ENCODE peak calls at places on chromosomes 6 and 20, in five cellular contexts. W, C, H, G and M are unnamed samples.

GRCh38 chr20:10648651-10649050 is 25.1 kb downstream of the JAG1 start:
- DNase-seq in C (peak; percentile 46), W (peak; percentile 96), H (peak; percentile 66), G (peak; percentile 91), M (no peak)

GRCh38 chr6:53282741-53283140 is 66.0 kb downstream of the ELOVL5 start:
- DNase-seq in C (no peak), G (no peak), H (no peak), W (peak; percentile 33), M (no peak)

GRCh38 chr20:37071481-37071911 is 24.3 kb downstream of the RBL1 start:
- DNase-seq in C (peak; percentile 6), H (peak; percentile 53), G (peak; percentile 67), W (peak; percentile 56), M (no peak)

GRCh38 chr20:9412309-9412708 is 102.1 kb upstream of the LAMP5 start:
- DNase-seq in W (no peak), C (no peak), G (no peak), H (no peak), M (no peak)

GRCh38 chr6:34243901-34244884 is 4.6 kb downstream of the SMIM29 start:
- DNase-seq in H (peak; percentile 99), C (peak; percentile 86), G (peak; percentile 95), W (peak; percentile 96), M (peak; percentile 63)

GRCh38 chr6:31042801-31043200 is 32.5 kb downstream of the MUC22 start:
- DNase-seq in C (peak; percentile 91), G (peak; percentile 50), W (peak; percentile 86), H (peak; percentile 63), M (peak; percentile 76)

GRCh38 chr6:13892007-13892640 is 32.6 kb upstream of the RNF182 start:
- DNase-seq in C (no peak), W (no peak), G (no peak), H (no peak), M (no peak)

GRCh38 chr6:81769834-81770233 is 17.4 kb upstream of the TENT5A start:
- DNase-seq in H (peak; percentile 72), G (peak; percentile 54), W (peak; percentile 50), C (no peak), M (no peak)

GRCh38 chr20:20713244-20713765 is 861 bp upstream of the RALGAPA2 start:
- DNase-seq in H (peak; percentile 7), G (no peak), C (no peak), W (no peak), M (no peak)

GRCh38 chr6:154558984-154559383 is 48.5 kb upstream of the CNKSR3 start:
- DNase-seq in W (no peak), H (no peak), C (no peak), G (no peak), M (no peak)

GRCh38 chr6:45421700-45422540 is 44.2 kb upstream of the SUPT3H start:
- DNase-seq in C (peak; percentile 55), W (peak; percentile 82), H (peak; percentile 82), G (peak; percentile 67), M (peak; percentile 52)

GRCh38 chr6:130105996-130106704 is 87.8 kb downstream of the L3MBTL3 start:
- DNase-seq in H (no peak), G (no peak), C (no peak), W (no peak), M (no peak)

GRCh38 chr20:59152559-59153354 is 10.9 kb upstream of the ZNF831 start:
- DNase-seq in C (no peak), W (no peak), G (no peak), H (no peak), M (no peak)

GRCh38 chr6:25713802-25714201 is 40.7 kb upstream of the SLC17A4 start:
- DNase-seq in C (no peak), W (no peak), G (no peak), H (peak; percentile 16), M (no peak)

GRCh38 chr6:29858006-29858405 is 30.4 kb downstream of the HLA-G start:
- DNase-seq in W (no peak), H (no peak), C (no peak), G (no peak), M (no peak)

GRCh38 chr6:6221829-6222535 is 98.5 kb downstream of the F13A1 start:
- DNase-seq in W (no peak), C (peak; percentile 66), G (no peak), H (no peak), M (peak; percentile 58)

GRCh38 chr20:47317127-47317895 is 39.2 kb downstream of the ZMYND8 start:
- DNase-seq in G (peak; percentile 98), W (peak; percentile 87), H (peak; percentile 98), C (peak; percentile 97), M (peak; percentile 85)

GRCh38 chr6:81727876-81728517 is 24.5 kb downstream of the TENT5A start:
- DNase-seq in C (no peak), G (no peak), W (no peak), H (no peak), M (no peak)

GRCh38 chr6:89894169-89894568 is at the start of gene GJA10:
- DNase-seq in C (no peak), G (no peak), H (no peak), W (no peak), M (no peak)

DNA sequence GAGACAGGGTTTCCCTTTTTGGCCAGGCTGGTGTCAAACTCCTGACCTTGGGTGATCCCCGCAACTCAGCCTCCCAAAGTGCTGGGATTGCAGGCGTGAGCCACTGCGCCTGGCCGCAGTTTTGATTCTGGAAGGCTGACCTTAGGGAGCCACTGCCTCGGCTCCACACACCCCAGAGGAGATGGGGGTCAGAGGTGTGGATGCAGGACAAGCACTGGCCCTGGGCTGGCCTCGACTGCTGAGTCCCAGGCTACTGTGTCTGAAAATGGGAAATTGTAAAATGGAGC is 1.5 kb downstream of the ZBP1 start:
- DNase-seq in C (no peak), G (no peak), W (no peak), H (no peak), M (no peak)
- H3K9ac ChIP-seq in C (no peak overlapping the region), G (no peak overlapping the region), W (no peak overlapping the region), H (no peak overlapping the region), M (no peak overlapping the region)

GRCh38 chr6:10662742-10663141 is 31.7 kb downstream of the C6orf52 start:
- DNase-seq in H (no peak), G (no peak), C (no peak), W (no peak), M (no peak)

GRCh38 chr6:10662207-10662606 is 32.2 kb downstream of the C6orf52 start:
- DNase-seq in H (no peak), G (no peak), C (peak; percentile 13), W (no peak), M (no peak)

GRCh38 chr6:10655508-10656055 is 38.8 kb downstream of the C6orf52 start:
- DNase-seq in H (no peak), G (no peak), W (no peak), C (no peak), M (no peak)

GRCh38 chr6:10659697-10660348 is 34.6 kb downstream of the C6orf52 start:
- DNase-seq in C (peak; percentile 49), G (no peak), H (no peak), W (peak; percentile 43), M (peak; percentile 69)

GRCh38 chr6:10658910-10659696 is 35.3 kb downstream of the C6orf52 start:
- DNase-seq in H (no peak), W (no peak), G (no peak), C (peak; percentile 10), M (peak; percentile 34)
- H3K9ac ChIP-seq in H (no peak overlapping the region), W (no peak overlapping the region), G (peak overlapping the region; percentile 12), C (peak overlapping the region; percentile 57), M (no peak overlapping the region)

GRCh38 chr20:62688855-62689460 is 19.7 kb upstream of the NTSR1 start:
- DNase-seq in H (peak; percentile 10), C (no peak), G (peak; percentile 7), W (peak; percentile 9), M (no peak)
- H3K9ac ChIP-seq in H (no peak overlapping the region), C (no peak overlapping the region), G (no peak overlapping the region), W (no peak overlapping the region), M (no peak overlapping the region)

DNA sequence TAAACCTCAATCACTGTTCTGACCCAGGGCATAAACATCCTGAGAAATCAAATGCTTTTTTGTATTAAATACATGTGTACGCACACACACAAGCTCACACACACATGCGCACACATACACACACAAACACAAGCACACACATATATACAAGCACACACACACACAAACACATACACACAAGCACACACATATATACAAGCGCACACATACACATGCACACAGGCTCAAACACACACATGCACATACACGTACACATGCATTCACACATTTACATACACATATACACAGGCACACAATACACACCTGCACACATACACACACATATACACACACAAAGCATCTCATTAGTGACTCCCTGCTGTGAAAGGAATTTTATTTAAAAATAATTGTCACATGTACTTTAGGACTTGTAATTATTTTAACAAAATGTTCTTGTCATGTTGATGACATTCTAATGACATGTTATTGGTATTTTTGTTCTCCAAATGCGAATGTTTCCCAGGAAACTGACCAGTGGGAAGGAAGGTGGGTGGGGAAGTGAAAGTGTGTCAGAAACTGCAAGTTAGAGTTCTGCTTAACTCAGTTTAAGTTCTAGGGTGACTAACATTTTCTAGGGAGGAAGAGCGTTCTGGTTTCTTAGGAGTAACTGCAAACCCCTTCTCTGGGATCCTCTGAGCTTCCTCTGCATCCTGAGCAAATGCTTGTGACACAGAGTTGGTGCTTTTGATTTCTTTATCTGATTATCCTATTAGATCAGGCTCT is 113.9 kb upstream of the ZNF217 start:
- DNase-seq in G (peak; percentile 66), W (peak; percentile 52), H (peak; percentile 81), C (no peak), M (no peak)
- H3K9ac ChIP-seq in G (peak overlapping the region; percentile 2), W (peak overlapping the region; percentile 67), H (peak overlapping the region; percentile 49), C (no peak overlapping the region), M (no peak overlapping the region)

GRCh38 chr6:145802141-145802540 is 12.5 kb downstream of the FBXO30 start:
- DNase-seq in W (no peak), G (no peak), H (no peak), C (no peak), M (no peak)

GRCh38 chr6:145798530-145798929 is 16.1 kb downstream of the FBXO30 start:
- DNase-seq in C (peak; percentile 16), W (no peak), G (peak; percentile 62), H (no peak), M (no peak)

GRCh38 chr6:145801021-145801420 is 13.6 kb downstream of the FBXO30 start:
- DNase-seq in W (no peak), C (no peak), H (no peak), G (no peak), M (no peak)
- H3K9ac ChIP-seq in W (no peak overlapping the region), C (no peak overlapping the region), H (no peak overlapping the region), G (no peak overlapping the region), M (no peak overlapping the region)

GRCh38 chr20:45765980-45766379 is 25.7 kb downstream of the WFDC3 start:
- DNase-seq in C (peak; percentile 51), G (no peak), W (no peak), H (no peak), M (peak; percentile 41)
- H3K9ac ChIP-seq in C (peak overlapping the region; percentile 72), G (no peak overlapping the region), W (no peak overlapping the region), H (no peak overlapping the region), M (no peak overlapping the region)

GRCh38 chr6:88380083-88380482 is 213.9 kb upstream of the CNR1 start:
- DNase-seq in C (no peak), H (peak; percentile 85), G (peak; percentile 18), W (peak; percentile 64), M (no peak)
- H3K9ac ChIP-seq in C (no peak overlapping the region), H (no peak overlapping the region), G (no peak overlapping the region), W (no peak overlapping the region), M (no peak overlapping the region)